ENCODE peak calls at places on chromosomes 4 and X, in five cellular contexts. M is prostate gland, D is left lung, T is kidney, V is neural progenitor cell. R is an unnamed sample.

GRCh38 chrX:70174754-70175153 is 2.5 kb upstream of the DGAT2L6 start:
- DNase-seq in M (peak; percentile 59), D (no peak), T (no peak), V (no peak), R (no peak)

GRCh38 chrX:114798902-114799301 is 215.0 kb downstream of the HTR2C start:
- DNase-seq in M (no peak), D (no peak), T (no peak), V (no peak), R (no peak)

GRCh38 chr4:87219648-87220093 is 747 bp downstream of the KLHL8 start:
- DNase-seq in M (peak; percentile 18), D (peak; percentile 70), T (peak; percentile 85), V (peak; percentile 63), R (peak; percentile 50)

GRCh38 chr4:134952305-134952704 is 750.7 kb upstream of the PABPC4L start:
- DNase-seq in M (no peak), D (no peak), T (peak; percentile 61), V (no peak), R (no peak)

GRCh38 chr4:46444318-46444717 is 54.4 kb upstream of the GABRA2 start:
- DNase-seq in M (no peak), D (no peak), T (no peak), V (no peak), R (no peak)

GRCh38 chrX:24619647-24620046 is 27.5 kb downstream of the PCYT1B start:
- DNase-seq in M (no peak), D (no peak), T (no peak), V (no peak), R (peak; percentile 47)

GRCh38 chrX:68146054-68146453 is 287.2 kb downstream of the OPHN1 start:
- DNase-seq in M (no peak), D (no peak), T (no peak), V (peak; percentile 20), R (no peak)

GRCh38 chr4:109979932-109980717 is 67.4 kb downstream of the EGF start:
- DNase-seq in M (no peak), D (no peak), T (no peak), V (no peak), R (peak; percentile 78)

GRCh38 chr4:113893546-113893945 is 85.9 kb downstream of the ARSJ start:
- DNase-seq in M (no peak), D (no peak), T (no peak), V (no peak), R (no peak)

GRCh38 chr4:26490111-26490979 is at the start of gene CCKAR:
- DNase-seq in M (no peak), D (no peak), T (no peak), V (peak; percentile 27), R (no peak)

GRCh38 chrX:78753571-78753970 is 6.1 kb downstream of the LPAR4 start:
- DNase-seq in M (no peak), D (no peak), T (no peak), V (no peak), R (no peak)

GRCh38 chr4:85842540-85842939 is 367.6 kb downstream of the ARHGAP24 start:
- DNase-seq in M (no peak), D (peak; percentile 44), T (no peak), V (no peak), R (no peak)

GRCh38 chrX:68443155-68443868 is 10.0 kb upstream of the OPHN1 start:
- DNase-seq in M (no peak), D (no peak), T (no peak), V (no peak), R (peak; percentile 67)

GRCh38 chr4:122625156-122625555 is 4.3 kb upstream of the IL21 start:
- DNase-seq in M (no peak), D (no peak), T (no peak), V (no peak), R (no peak)

GRCh38 chrX:22950278-22951266 is 49.2 kb upstream of the DDX53 start:
- DNase-seq in M (no peak), D (peak; percentile 40), T (peak; percentile 74), V (no peak), R (peak; percentile 67)

GRCh38 chrX:47448165-47448806 is 34.7 kb downstream of the ZNF41 start:
- DNase-seq in M (no peak), D (no peak), T (no peak), V (no peak), R (no peak)

GRCh38 chr4:174110180-174110579 is 173.3 kb downstream of the FBXO8 start:
- DNase-seq in M (no peak), D (no peak), T (no peak), V (no peak), R (no peak)

GRCh38 chrX:114650351-114650750 is 66.5 kb downstream of the HTR2C start:
- DNase-seq in M (no peak), D (no peak), T (no peak), V (no peak), R (no peak)

GRCh38 chrX:153685751-153686676 is 1.7 kb upstream of the SLC6A8 start:
- DNase-seq in M (no peak), D (peak; percentile 25), T (peak; percentile 75), V (peak; percentile 39), R (no peak)

GRCh38 chrX:153687121-153688039 is at the start of gene SLC6A8:
- DNase-seq in M (peak; percentile 65), D (peak; percentile 67), T (peak; percentile 91), V (peak; percentile 83), R (peak; percentile 29)

GRCh38 chrX:153688071-153688470 is 345 bp downstream of the SLC6A8 start:
- DNase-seq in M (no peak), D (no peak), T (peak; percentile 44), V (no peak), R (no peak)

GRCh38 chrX:153684447-153685178 is 3.1 kb upstream of the SLC6A8 start:
- DNase-seq in M (no peak), D (peak; percentile 18), T (peak; percentile 49), V (peak; percentile 94), R (no peak)

DNA sequence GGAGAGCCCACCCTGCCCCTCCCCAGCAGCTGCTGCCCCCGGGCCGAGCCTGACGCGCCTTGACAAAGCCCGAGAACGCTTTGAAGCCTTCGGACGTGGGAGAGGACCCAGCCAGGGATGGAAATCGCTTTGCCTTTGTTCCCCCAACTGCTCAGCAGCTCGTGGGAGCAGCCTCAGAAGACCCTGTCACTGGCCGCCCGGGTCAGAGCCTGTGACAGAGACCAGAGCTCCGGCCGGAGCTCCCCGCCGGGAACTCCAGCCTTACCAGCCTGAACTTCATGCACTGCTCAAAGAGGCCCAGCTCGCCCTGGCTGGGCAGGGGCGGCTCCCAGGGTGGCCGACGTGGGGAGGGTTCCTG is 2.6 kb upstream of the SLC6A8 start:
- DNase-seq in M (no peak), D (peak; percentile 26), T (peak; percentile 62), V (peak; percentile 73), R (no peak)
- H3K27ac ChIP-seq in M (no peak overlapping the region), D (no peak overlapping the region), T (no peak overlapping the region), V (peak overlapping the region; percentile 97), R (no peak overlapping the region)

DNA sequence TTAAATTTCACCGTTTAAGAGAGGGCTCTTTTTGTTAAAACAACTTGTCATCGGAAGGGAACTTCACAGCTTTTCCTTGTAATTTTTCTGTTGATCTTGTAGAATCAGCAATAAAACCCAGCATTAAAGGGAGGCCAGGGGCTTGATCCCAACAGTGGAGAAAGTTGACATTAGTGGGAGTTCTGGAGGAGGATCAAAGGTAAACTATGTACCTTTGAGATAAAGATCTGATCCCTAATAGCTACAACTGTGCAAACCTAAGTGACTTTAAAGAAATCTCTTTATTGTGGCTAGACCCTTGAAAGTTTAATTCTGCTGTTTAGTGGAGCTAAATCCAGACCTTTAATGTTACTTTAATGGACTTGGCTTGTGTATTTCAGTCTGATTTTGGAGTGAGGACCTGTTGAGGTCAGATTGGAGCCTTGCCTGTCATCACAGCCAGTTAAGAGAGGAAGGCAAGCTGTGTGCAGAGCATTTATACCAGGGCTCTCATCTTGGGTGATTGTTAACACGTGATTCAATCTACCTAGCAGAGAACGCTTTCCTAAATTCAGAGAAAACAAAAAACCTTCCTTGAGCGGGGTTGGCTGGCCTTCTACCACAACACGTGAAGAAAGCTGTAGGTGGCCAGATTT is 1.7 kb downstream of the DOCK11 start:
- DNase-seq in M (no peak), D (no peak), T (no peak), V (no peak), R (no peak)
- H3K4me3 ChIP-seq in M (no peak overlapping the region), D (peak overlapping the region; percentile 69), T (peak overlapping the region; percentile 55), V (peak overlapping the region; percentile 66), R (peak overlapping the region; percentile 74)

DNA sequence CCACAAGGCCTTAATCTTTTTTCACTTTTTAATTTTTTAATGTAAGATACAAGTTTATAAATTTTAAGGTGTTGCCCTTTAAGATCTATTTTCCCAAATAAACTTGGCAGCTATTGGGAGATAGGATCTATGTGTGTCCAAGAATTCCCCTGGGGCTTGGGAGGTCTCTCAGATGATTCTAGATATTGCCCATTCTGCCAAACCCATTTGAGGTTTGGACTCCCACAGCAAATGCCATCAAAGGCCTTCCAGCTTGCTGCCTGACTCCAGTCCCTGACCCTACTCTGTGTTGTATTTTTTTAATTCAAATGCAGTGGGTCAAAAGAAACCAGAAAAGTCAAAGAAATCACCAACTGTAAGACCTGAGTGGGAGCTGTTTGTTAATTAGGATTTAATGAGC is 120.0 kb upstream of the CHRDL1 start:
- DNase-seq in M (no peak), D (no peak), T (no peak), V (no peak), R (no peak)
- H3K4me1 ChIP-seq in M (no peaks in the 10 kb centered on the region), D (no peaks in the 10 kb centered on the region), T (no peaks in the 10 kb centered on the region), V (no peaks in the 10 kb centered on the region), R (no peaks in the 10 kb centered on the region)

DNA sequence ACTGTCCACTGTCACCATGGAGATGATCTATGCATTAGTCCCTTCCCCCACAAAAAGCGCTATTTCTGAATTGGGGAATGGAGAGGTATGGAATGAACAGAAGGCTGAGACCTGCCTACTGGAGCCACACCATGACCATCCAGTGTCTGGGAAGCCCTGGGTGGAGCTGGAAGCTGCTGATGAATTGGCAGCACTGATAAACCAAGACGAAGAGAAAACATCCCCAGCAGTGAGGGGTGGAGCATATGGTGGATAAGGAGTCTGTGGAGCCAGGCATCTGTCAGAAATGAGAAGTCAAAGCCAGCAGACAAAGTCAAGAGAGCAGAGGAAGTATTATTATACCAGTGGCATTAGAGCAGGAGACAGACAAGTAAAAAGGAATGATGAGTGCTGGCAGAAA is 13.2 kb downstream of the CC2D2A start:
- DNase-seq in M (no peak), D (no peak), T (no peak), V (no peak), R (no peak)
- H3K27ac ChIP-seq in M (no peak overlapping the region), D (no peak overlapping the region), T (no peak overlapping the region), V (no peak overlapping the region), R (no peak overlapping the region)

DNA sequence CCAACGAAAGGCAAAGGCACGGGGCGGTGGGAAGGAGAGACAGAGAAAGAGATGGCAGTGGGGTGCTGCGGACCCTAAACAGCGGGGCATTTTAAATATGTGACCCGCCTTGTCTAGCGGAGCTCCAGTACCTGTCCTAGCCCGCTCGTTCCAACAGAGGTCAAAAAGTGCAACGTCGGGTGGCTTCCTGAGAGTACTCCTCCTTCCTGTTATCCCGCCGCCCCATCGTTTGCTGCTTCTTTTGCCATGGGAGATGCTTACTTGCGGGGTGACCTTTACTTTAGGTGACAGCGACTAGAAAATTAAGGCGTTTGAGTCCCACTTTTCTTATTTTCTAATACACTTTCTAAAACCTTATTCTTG is 734 bp downstream of the NRK start:
- DNase-seq in M (no peak), D (no peak), T (peak; percentile 36), V (no peak), R (no peak)
- H3K4me3 ChIP-seq in M (peak overlapping the region; percentile 16), D (no peak overlapping the region), T (peak overlapping the region; percentile 48), V (peak overlapping the region; percentile 39), R (no peak overlapping the region)

GRCh38 chr4:112142152-112142551 is 3.1 kb upstream of the FAM241A start:
- DNase-seq in M (no peak), D (no peak), T (no peak), V (no peak), R (no peak)
- H3K4me1 ChIP-seq in M (no peaks in the 10 kb centered on the region), D (peaks cover 10% of the 10 kb centered on the region), T (peaks cover 2% of the 10 kb centered on the region), V (no peaks in the 10 kb centered on the region), R (peaks cover 12% of the 10 kb centered on the region)